ENCODE peak calls at places on chromosome 2, in six cellular contexts. F is K562, H is HCT116, C is SK-N-SH, M is HepG2, Y is GM12878. I is an unnamed sample.

GRCh38 chr2:162932416-162932815 is 93.8 kb upstream of the KCNH7 start:
- DNase-seq in C (no peak), M (no peak), Y (no peak), F (no peak), H (no peak), I (no peak)

GRCh38 chr2:8315766-8316165 is 366.1 kb upstream of the ID2 start:
- DNase-seq in F (peak; percentile 61), H (peak; percentile 47), M (no peak), Y (no peak), C (no peak), I (no peak)

GRCh38 chr2:62361964-62362363 is 144.0 kb downstream of the TMEM17 start:
- DNase-seq in C (no peak), M (no peak), Y (no peak), F (no peak), H (no peak), I (no peak)

GRCh38 chr2:42935692-42936631 is 143.6 kb upstream of the HAAO start:
- DNase-seq in C (no peak), H (no peak), M (no peak), F (no peak), Y (no peak), I (no peak)

GRCh38 chr2:61978522-61978921 is 73.0 kb downstream of the COMMD1 start:
- DNase-seq in F (peak; percentile 23), C (no peak), M (peak; percentile 18), H (no peak), Y (peak; percentile 45), I (no peak)

GRCh38 chr2:24434576-24434975 is 56.5 kb upstream of the NCOA1 start:
- DNase-seq in F (no peak), C (no peak), Y (no peak), M (no peak), H (no peak), I (no peak)

GRCh38 chr2:228590681-228591080 is 409.2 kb upstream of the SPHKAP start:
- DNase-seq in C (no peak), H (no peak), M (no peak), F (no peak), Y (peak; percentile 84), I (no peak)

GRCh38 chr2:16278421-16279200 is 338.3 kb downstream of the MYCN start:
- DNase-seq in H (no peak), Y (no peak), C (no peak), F (no peak), M (no peak), I (no peak)

GRCh38 chr2:162330881-162331280 is 12.4 kb upstream of the IFIH1 start:
- DNase-seq in M (no peak), C (no peak), H (no peak), F (no peak), Y (no peak), I (no peak)

GRCh38 chr2:216950547-216950946 is 90.7 kb upstream of the TNP1 start:
- DNase-seq in C (no peak), Y (no peak), H (no peak), F (no peak), M (no peak), I (no peak)

GRCh38 chr2:85577063-85577385 is 362 bp upstream of the VAMP8 start:
- DNase-seq in F (no peak), Y (no peak), M (no peak), C (no peak), H (no peak), I (no peak)

GRCh38 chr2:45568935-45569334 is 42.1 kb downstream of the SRBD1 start:
- DNase-seq in Y (no peak), C (no peak), F (no peak), H (no peak), M (no peak), I (no peak)

GRCh38 chr2:96500385-96501066 is 4.6 kb downstream of the NEURL3 start:
- DNase-seq in H (no peak), F (no peak), Y (no peak), C (no peak), M (no peak), I (no peak)

GRCh38 chr2:120422761-120423160 is 76.8 kb downstream of the INHBB start:
- DNase-seq in H (no peak), F (no peak), M (no peak), Y (no peak), C (no peak), I (no peak)

GRCh38 chr2:142140434-142140845 is 9.6 kb upstream of the LRP1B start:
- DNase-seq in M (peak; percentile 12), C (no peak), Y (no peak), H (peak; percentile 19), F (peak; percentile 6), I (no peak)

GRCh38 chr2:189149981-189150380 is 29.6 kb downstream of the COL5A2 start:
- DNase-seq in F (no peak), M (no peak), H (no peak), Y (no peak), C (no peak), I (no peak)

GRCh38 chr2:671072-671471 is 6.1 kb downstream of the TMEM18 start:
- DNase-seq in H (no peak), F (no peak), M (no peak), Y (no peak), C (no peak), I (no peak)

GRCh38 chr2:179613701-179614100 is 247.7 kb downstream of the ZNF385B start:
- DNase-seq in H (no peak), F (no peak), Y (no peak), C (no peak), M (no peak), I (no peak)

GRCh38 chr2:177335917-177336450 is 56.6 kb upstream of the AGPS start:
- DNase-seq in C (no peak), F (no peak), M (no peak), H (no peak), Y (no peak), I (no peak)

GRCh38 chr2:157895531-157895930 is 19.4 kb upstream of the ACVR1 start:
- DNase-seq in C (no peak), H (no peak), F (no peak), Y (no peak), M (no peak), I (no peak)

GRCh38 chr2:70140978-70141753 is 49.7 kb downstream of the C2orf42 start:
- DNase-seq in M (peak; percentile 48), F (peak; percentile 78), C (peak; percentile 46), Y (peak; percentile 88), H (peak; percentile 94), I (peak; percentile 78)

DNA sequence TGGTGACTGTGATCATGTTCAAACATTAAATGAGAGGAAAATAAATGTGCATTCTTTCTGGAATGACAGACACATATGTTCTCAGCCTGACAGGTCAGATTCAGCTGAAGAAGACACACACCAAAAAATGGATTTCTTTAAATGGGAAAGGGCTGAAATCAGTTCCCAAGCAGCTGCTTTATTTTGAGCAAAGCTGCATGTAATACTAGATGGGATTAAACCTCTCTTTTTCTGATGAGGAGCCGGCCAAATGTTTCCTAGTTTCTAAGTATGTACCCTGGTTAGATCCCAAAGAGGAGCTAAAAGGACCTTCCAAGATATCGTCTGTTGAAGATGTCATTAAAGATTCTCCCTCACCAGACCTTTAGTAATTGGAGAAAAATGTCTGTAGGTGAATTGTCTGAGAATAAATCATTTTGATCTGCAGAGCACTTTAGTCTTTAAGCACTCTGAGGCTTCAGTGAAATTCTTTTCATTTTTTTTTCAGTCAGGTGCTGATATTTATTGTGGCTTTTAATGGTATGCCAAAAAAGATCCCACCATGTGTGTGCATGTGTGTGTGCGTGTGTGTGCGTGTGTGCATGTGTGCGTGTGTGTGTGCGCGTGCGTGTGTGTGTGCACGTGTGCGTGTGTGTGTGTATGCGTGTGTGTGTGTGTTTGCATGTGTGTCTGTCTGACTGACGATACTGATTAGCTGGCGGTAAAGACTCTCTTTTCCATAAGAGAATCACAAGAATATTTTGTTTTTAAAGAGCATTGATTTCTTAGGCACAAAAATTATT is 175.8 kb downstream of the IRS1 start:
- DNase-seq in Y (no peak), C (no peak), H (no peak), M (no peak), F (no peak), I (no peak)
- H3K4me2 ChIP-seq in Y (no peak overlapping the region), C (no peak overlapping the region), H (no peak overlapping the region), M (no peak overlapping the region), F (no peak overlapping the region), I (no peak overlapping the region)

DNA sequence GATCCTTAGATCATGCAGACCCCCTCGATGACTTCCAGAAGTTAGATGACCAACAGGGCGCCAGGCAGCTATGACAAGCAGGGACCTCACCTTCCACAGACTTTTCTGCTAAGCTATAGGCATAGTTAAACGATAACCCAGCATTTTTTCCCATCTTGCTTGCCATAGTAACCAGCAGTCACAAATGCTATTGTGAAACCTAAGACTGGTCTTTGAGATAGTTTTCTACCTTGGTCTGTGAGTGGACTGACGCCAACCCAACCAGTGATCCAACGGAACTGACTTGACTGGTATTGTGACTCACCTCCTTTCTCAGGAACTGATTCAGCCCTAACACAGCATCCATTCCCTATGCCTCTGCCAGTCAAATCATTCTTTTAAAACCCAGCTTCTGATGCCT is 361.2 kb downstream of the LRRTM4 start:
- DNase-seq in M (peak; percentile 50), Y (no peak), C (no peak), H (no peak), F (no peak), I (no peak)
- TF ChIP-seq JUND in M (no peak), Y (no peak), C (no peak), H (no peak), F (no peak), I (no peak)

DNA sequence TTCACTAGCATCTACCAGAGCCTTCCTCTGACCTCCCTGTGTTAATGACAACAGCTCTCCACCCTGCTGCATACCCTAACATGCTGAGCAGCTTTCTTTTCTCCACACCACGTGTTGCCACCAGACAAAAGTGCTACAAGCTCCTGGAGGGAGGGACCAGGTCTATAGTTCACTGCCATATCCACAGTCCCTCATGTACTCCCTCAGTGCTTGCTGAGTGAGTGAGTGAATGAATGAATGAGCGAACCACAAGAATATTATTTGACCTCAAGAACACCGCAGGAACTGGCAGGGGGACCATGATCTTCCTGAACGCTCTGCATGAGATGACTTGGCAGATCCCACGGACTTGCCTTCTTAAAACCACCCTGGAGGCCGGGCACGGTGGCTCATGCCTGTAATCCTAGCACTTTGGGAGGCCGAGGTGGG is 47.4 kb upstream of the CAB39 start:
- DNase-seq in C (no peak), Y (peak; percentile 73), F (no peak), H (no peak), M (no peak), I (no peak)
- H3K4me2 ChIP-seq in C (no peak overlapping the region), Y (peak overlapping the region; percentile 22), F (no peak overlapping the region), H (no peak overlapping the region), M (no peak overlapping the region), I (no peak overlapping the region)

GRCh38 chr2:140601342-140601741 is 1529.5 kb downstream of the LRP1B start:
- DNase-seq in Y (no peak), M (no peak), H (no peak), C (no peak), F (no peak), I (no peak)
- TF ChIP-seq JUND in Y (no peak), M (no peak), H (no peak), C (no peak), F (no peak), I (no peak)